ENCODE peak calls at places on chromosomes 1 and 21, in four cellular contexts. One of them, this sample, is unnamed.
A peak's percentile ranks its signal among the peaks of the same experiment; 100 is the strongest.

GRCh38 chr1:4025752-4026151 is 125.7 kb upstream of the C1orf174 start:
- DNase-seq in neuronal stem cell: no peak
- DNase-seq in mesenchymal stem cell: no peak
- DNase-seq in H9: no peak
- DNase-seq in this sample: no peak

GRCh38 chr1:52482326-52483004 is 70.4 kb downstream of the TUT4 start:
- DNase-seq in mesenchymal stem cell: no peak
- DNase-seq in H9: no peak
- DNase-seq in neuronal stem cell: no peak
- DNase-seq in this sample: no peak

GRCh38 chr1:53379662-53380002 is 51.8 kb upstream of the LRP8 start:
- DNase-seq in neuronal stem cell: no peak
- DNase-seq in H9: peak; percentile 10
- DNase-seq in mesenchymal stem cell: no peak
- DNase-seq in this sample: no peak

GRCh38 chr1:150152182-150152536 is 2.4 kb downstream of the PLEKHO1 start:
- DNase-seq in mesenchymal stem cell: peak; percentile 73
- DNase-seq in neuronal stem cell: no peak
- DNase-seq in H9: no peak
- DNase-seq in this sample: no peak

GRCh38 chr21:32666258-32666657 is 54.1 kb upstream of the CFAP298 start:
- DNase-seq in mesenchymal stem cell: peak; percentile 5
- DNase-seq in H9: no peak
- DNase-seq in neuronal stem cell: no peak
- DNase-seq in this sample: no peak

GRCh38 chr1:162470216-162470615 is 27.4 kb upstream of the UHMK1 start:
- DNase-seq in H9: no peak
- DNase-seq in mesenchymal stem cell: no peak
- DNase-seq in neuronal stem cell: no peak
- DNase-seq in this sample: no peak

GRCh38 chr1:151478923-151479322 is 19.6 kb upstream of the POGZ start:
- DNase-seq in neuronal stem cell: no peak
- DNase-seq in H9: no peak
- DNase-seq in mesenchymal stem cell: no peak
- DNase-seq in this sample: no peak

GRCh38 chr1:231192620-231193163 is 30.8 kb downstream of the TRIM67 start:
- DNase-seq in H9: no peak
- DNase-seq in neuronal stem cell: no peak
- DNase-seq in mesenchymal stem cell: no peak
- DNase-seq in this sample: no peak

GRCh38 chr1:232591344-232591743 is 38.6 kb downstream of the SIPA1L2 start:
- DNase-seq in neuronal stem cell: no peak
- DNase-seq in mesenchymal stem cell: no peak
- DNase-seq in H9: no peak
- DNase-seq in this sample: no peak

GRCh38 chr1:154386643-154387352 is 18.3 kb upstream of the IL6R start:
- DNase-seq in neuronal stem cell: no peak
- DNase-seq in mesenchymal stem cell: no peak
- DNase-seq in H9: no peak
- DNase-seq in this sample: no peak

GRCh38 chr1:109171646-109172045 is 42.1 kb upstream of the SARS1 start:
- DNase-seq in H9: no peak
- DNase-seq in neuronal stem cell: no peak
- DNase-seq in mesenchymal stem cell: no peak
- DNase-seq in this sample: no peak

GRCh38 chr21:46116846-46117585 is 19.1 kb downstream of the COL6A2 start:
- DNase-seq in mesenchymal stem cell: peak; percentile 34
- DNase-seq in neuronal stem cell: no peak
- DNase-seq in H9: peak; percentile 14
- DNase-seq in this sample: peak; percentile 41
- H3K4ac ChIP-seq in mesenchymal stem cell: peak overlapping the region; percentile 11
- H3K4ac ChIP-seq in neuronal stem cell: no peak overlapping the region
- H3K4ac ChIP-seq in H9: no peak overlapping the region
- H3K4ac ChIP-seq in this sample: no peak overlapping the region

DNA sequence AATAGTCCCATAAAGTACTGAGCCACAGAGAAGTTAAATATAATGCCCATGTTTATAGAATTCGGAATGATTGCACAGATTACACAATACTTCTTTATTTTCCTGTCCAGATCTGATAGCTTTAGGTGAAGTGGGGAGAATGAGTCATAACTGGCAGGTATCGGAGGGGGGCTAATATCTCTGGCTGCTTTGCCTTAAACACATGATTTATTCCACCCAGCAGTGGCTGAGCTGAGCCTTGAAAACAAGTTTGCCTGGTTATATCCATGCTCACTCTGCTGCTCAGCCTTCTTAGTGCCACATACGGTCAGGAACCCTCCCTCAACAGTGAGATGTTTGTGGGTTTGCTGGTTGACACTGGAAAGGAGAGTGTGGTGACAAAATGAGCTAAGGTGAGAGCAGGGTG is 119.7 kb upstream of the ZNF648 start:
- DNase-seq in H9: no peak
- DNase-seq in neuronal stem cell: no peak
- DNase-seq in mesenchymal stem cell: no peak
- DNase-seq in this sample: no peak
- H3K4ac ChIP-seq in H9: no peak overlapping the region
- H3K4ac ChIP-seq in neuronal stem cell: no peak overlapping the region
- H3K4ac ChIP-seq in mesenchymal stem cell: no peak overlapping the region
- H3K4ac ChIP-seq in this sample: no peak overlapping the region

GRCh38 chr1:11989669-11990068 is 9.4 kb downstream of the MFN2 start:
- DNase-seq in H9: no peak
- DNase-seq in mesenchymal stem cell: no peak
- DNase-seq in neuronal stem cell: no peak
- DNase-seq in this sample: no peak

GRCh38 chr1:11984559-11984958 is 4.3 kb downstream of the MFN2 start:
- DNase-seq in mesenchymal stem cell: no peak
- DNase-seq in neuronal stem cell: no peak
- DNase-seq in H9: no peak
- DNase-seq in this sample: no peak

GRCh38 chr1:11985851-11986250 is 5.6 kb downstream of the MFN2 start:
- DNase-seq in neuronal stem cell: no peak
- DNase-seq in H9: no peak
- DNase-seq in mesenchymal stem cell: no peak
- DNase-seq in this sample: no peak

GRCh38 chr1:11991969-11992676 is 11.9 kb downstream of the MFN2 start:
- DNase-seq in mesenchymal stem cell: no peak
- DNase-seq in H9: no peak
- DNase-seq in neuronal stem cell: no peak
- DNase-seq in this sample: no peak

DNA sequence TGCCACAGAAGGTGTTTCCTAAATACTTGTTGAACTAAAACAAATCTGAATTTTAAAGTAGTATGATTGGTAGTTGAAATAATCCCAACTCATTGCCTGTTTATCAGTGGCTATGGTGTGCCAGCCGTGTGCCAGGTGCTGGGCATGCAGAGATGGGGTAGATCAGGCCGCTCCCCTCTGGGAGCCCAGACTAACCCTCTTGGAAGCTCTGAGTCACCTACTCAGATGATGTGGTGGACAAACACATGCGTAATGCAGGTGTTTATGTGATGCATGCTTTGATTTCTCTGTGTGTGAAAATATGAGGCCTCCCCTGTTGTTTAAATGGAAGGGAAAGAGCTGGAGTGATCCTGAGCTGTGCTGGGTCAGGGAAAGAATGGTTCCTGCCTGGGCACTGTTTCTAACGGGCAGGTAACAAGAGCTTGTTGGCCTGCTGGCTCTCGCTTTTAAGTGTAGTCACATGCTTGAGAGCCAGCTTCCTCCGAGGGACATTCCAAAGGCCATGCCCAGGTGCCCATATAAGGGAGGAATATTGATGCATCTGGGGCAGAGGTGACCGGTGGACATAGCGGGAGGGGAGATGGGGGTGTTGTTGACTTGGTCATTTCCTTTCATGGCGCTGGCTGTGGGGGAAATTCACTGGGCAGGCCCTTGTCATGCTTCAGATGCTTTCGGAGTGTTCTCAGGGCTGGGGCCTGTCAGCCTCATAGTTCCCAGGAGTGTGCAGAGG is 10.2 kb downstream of the MFN2 start:
- DNase-seq in neuronal stem cell: no peak
- DNase-seq in mesenchymal stem cell: no peak
- DNase-seq in H9: no peak
- DNase-seq in this sample: no peak
- H3K4ac ChIP-seq in neuronal stem cell: no peak overlapping the region
- H3K4ac ChIP-seq in mesenchymal stem cell: no peak overlapping the region
- H3K4ac ChIP-seq in H9: no peak overlapping the region
- H3K4ac ChIP-seq in this sample: no peak overlapping the region

DNA sequence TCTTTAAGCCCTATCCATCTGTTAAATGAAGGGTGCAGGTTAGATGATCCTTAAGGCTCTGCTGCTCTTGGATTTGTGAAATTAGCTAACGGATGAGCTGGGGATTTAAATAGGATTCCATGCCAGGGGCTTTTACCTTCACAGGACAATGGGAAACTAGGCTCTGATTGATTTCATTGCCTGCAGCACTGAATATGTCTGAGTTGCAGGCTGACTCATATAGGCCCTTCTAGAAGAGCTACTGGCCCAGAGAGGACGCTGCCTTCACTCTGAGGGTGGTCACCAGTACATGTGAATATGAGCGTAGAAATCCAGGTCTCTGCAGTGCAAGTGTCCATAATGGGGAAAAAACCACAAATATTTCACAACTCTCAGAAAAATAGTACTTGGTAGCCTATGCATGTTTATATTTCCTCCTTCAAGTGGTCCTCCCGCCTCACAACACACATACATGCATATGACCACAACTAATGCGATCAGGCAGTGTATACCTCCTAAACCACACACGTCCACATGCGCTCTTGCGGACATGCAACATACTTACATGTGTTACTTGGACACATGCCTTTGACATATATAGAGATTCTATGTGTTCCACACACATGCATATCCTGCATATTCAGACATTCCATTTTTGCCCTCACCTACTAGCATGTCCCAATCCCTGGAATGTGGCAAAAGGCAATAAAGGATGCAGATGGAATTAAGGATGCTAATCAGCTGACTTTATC is 233.8 kb upstream of the JUN start:
- DNase-seq in H9: no peak
- DNase-seq in mesenchymal stem cell: peak; percentile 86
- DNase-seq in neuronal stem cell: no peak
- DNase-seq in this sample: no peak
- H3K4ac ChIP-seq in H9: no peak overlapping the region
- H3K4ac ChIP-seq in mesenchymal stem cell: no peak overlapping the region
- H3K4ac ChIP-seq in neuronal stem cell: no peak overlapping the region
- H3K4ac ChIP-seq in this sample: no peak overlapping the region

GRCh38 chr1:1181129-1181937 is 7.7 kb downstream of the TTLL10 start:
- DNase-seq in neuronal stem cell: no peak
- DNase-seq in H9: peak; percentile 21
- DNase-seq in mesenchymal stem cell: no peak
- DNase-seq in this sample: no peak
- H3K4ac ChIP-seq in neuronal stem cell: peak overlapping the region; percentile 53
- H3K4ac ChIP-seq in H9: no peak overlapping the region
- H3K4ac ChIP-seq in mesenchymal stem cell: no peak overlapping the region
- H3K4ac ChIP-seq in this sample: no peak overlapping the region